ENCODE peak calls at places on chromosome 16, in four cellular contexts. K is lower lobe of right lung, J is GM06990, G is IMR-90. U is an unnamed sample.

GRCh38 chr16:67951485-67951884 is 7.6 kb upstream of the LCAT start:
- DNase-seq in G (no peak), K (no peak), J (no peak), U (no peak)

GRCh38 chr16:57042157-57043111 is 49.9 kb upstream of the CPNE2 start:
- DNase-seq in K (no peak), J (peak), G (peak), U (peak)

GRCh38 chr16:56013962-56014552 is 138.9 kb upstream of the CES5A start:
- DNase-seq in K (peak), G (peak), J (no peak), U (no peak)

GRCh38 chr16:83271123-83271522 is 536.7 kb upstream of the HSBP1 start:
- DNase-seq in G (peak), J (no peak), K (no peak), U (no peak)

GRCh38 chr16:48971571-48972071 is 310.0 kb downstream of the CBLN1 start:
- DNase-seq in J (no peak), K (no peak), G (no peak), U (no peak)

GRCh38 chr16:278863-279366 is 1.5 kb upstream of the ARHGDIG start:
- DNase-seq in G (peak), K (no peak), J (no peak), U (no peak)

GRCh38 chr16:67528870-67529638 is 425 bp downstream of the RIPOR1 start:
- DNase-seq in J (no peak), K (peak), G (peak), U (peak)

GRCh38 chr16:31404353-31405064 is 11.4 kb downstream of the ITGAD start:
- DNase-seq in G (no peak), K (no peak), J (no peak), U (no peak)

GRCh38 chr16:6689643-6690042 is 643.0 kb upstream of the RBFOX1 start:
- DNase-seq in G (no peak), J (no peak), K (no peak), U (no peak)

GRCh38 chr16:89924298-89924924 is 1.3 kb downstream of the TUBB3 start:
- DNase-seq in K (no peak), J (no peak), G (peak), U (peak)

GRCh38 chr16:5077304-5077703 is 5.7 kb downstream of the ALG1 start:
- DNase-seq in K (no peak), J (no peak), G (no peak), U (no peak)

GRCh38 chr16:12406840-12407690 is 396.6 kb downstream of the CPPED1 start:
- DNase-seq in J (peak), G (peak), K (no peak), U (no peak)

GRCh38 chr16:3787924-3788661 is 70.8 kb upstream of the TRAP1 start:
- DNase-seq in K (no peak), G (no peak), J (peak), U (peak)

GRCh38 chr16:27355610-27356009 is 41.8 kb downstream of the IL4R start:
- DNase-seq in G (peak), J (no peak), K (peak), U (no peak)

GRCh38 chr16:79372504-79373184 is 227.9 kb downstream of the MAF start:
- DNase-seq in G (no peak), J (no peak), K (no peak), U (no peak)

GRCh38 chr16:87854907-87855683 is 14.2 kb downstream of the SLC7A5 start:
- DNase-seq in J (no peak), G (no peak), K (no peak), U (no peak)

GRCh38 chr16:49280022-49280741 is 1.5 kb downstream of the CBLN1 start:
- DNase-seq in K (no peak), G (no peak), J (no peak), U (no peak)

GRCh38 chr16:56311208-56312027 is 113.9 kb downstream of the AMFR start:
- DNase-seq in K (no peak), J (no peak), G (no peak), U (no peak)

GRCh38 chr16:59566446-59566845 is 832.3 kb upstream of the GOT2 start:
- DNase-seq in K (no peak), G (peak), J (no peak), U (no peak)

GRCh38 chr16:276360-277077 is 775 bp upstream of the RGS11 start:
- DNase-seq in J (no peak), K (no peak), G (no peak), U (no peak)

GRCh38 chr16:4505356-4506153 is 29.4 kb downstream of the HMOX2 start:
- DNase-seq in J (peak), G (no peak), K (peak), U (peak)

GRCh38 chr16:47493358-47494337 is 32.5 kb downstream of the PHKB start:
- DNase-seq in J (peak), K (no peak), G (no peak), U (peak)

GRCh38 chr16:2329532-2329931 is 11.0 kb downstream of the ABCA3 start:
- DNase-seq in K (peak), J (no peak), G (no peak), U (no peak)

GRCh38 chr16:6828690-6829089 is 504.0 kb upstream of the RBFOX1 start:
- DNase-seq in J (no peak), K (no peak), G (no peak), U (no peak)

GRCh38 chr16:17460890-17461289 is 9.9 kb downstream of the XYLT1 start:
- DNase-seq in G (no peak), K (no peak), J (no peak), U (no peak)

GRCh38 chr16:17459903-17460521 is 10.7 kb downstream of the XYLT1 start:
- DNase-seq in K (no peak), J (peak), G (no peak), U (peak)

GRCh38 chr16:17463335-17463734 is 7.4 kb downstream of the XYLT1 start:
- DNase-seq in G (no peak), J (no peak), K (no peak), U (no peak)

GRCh38 chr16:17465460-17465859 is 5.3 kb downstream of the XYLT1 start:
- DNase-seq in J (no peak), G (no peak), K (no peak), U (no peak)

DNA sequence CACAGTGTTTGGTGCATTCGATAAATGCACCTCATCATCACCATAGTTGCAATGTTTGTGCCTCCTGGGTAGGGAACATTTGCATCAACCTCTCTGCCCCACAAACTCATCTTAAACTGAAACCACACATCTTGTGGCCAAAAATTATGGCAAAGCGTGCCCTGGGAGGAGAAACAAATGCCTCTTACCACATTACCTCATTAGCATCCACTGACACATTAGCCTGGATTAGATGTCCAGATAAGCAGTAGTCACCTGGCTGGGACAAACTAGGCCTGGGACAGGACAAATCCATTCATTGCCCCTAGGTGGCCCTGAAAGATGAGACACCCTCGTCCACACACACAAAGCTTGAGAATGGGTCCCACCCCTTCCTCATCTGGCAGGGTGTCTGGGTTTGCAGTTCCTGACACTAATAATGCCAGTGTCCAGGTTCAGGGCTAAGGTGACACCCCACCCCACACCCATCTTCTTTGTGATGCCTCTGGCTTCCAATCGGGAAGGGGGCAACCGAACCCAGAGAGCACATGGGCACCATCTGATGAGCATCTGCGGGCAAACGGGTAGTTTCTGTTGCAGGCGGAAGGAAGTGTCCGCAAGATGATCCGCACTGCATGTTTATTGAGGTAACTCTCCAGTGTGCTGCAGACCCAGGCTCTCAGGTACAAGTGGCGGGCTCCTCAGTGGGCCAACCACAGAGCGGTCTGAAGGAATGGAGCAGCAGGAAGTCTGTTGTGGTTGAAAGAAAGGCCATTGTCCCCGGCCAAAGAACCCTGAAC is 8.6 kb downstream of the XYLT1 start:
- DNase-seq in J (peak), G (no peak), K (no peak), U (no peak)
- TF ChIP-seq CTCF in J (no peak), G (no peak), K (no peak), U (no peak)

GRCh38 chr16:66489818-66490217 is 60.1 kb downstream of the TK2 start:
- DNase-seq in K (no peak), G (no peak), J (no peak), U (no peak)

GRCh38 chr16:66491716-66492064 is 58.2 kb downstream of the TK2 start:
- DNase-seq in J (no peak), K (no peak), G (no peak), U (no peak)

GRCh38 chr16:66493490-66494401 is 56.2 kb downstream of the TK2 start:
- DNase-seq in J (no peak), K (no peak), G (no peak), U (no peak)

GRCh38 chr16:66489385-66489784 is 60.5 kb downstream of the TK2 start:
- DNase-seq in K (no peak), J (no peak), G (no peak), U (no peak)

DNA sequence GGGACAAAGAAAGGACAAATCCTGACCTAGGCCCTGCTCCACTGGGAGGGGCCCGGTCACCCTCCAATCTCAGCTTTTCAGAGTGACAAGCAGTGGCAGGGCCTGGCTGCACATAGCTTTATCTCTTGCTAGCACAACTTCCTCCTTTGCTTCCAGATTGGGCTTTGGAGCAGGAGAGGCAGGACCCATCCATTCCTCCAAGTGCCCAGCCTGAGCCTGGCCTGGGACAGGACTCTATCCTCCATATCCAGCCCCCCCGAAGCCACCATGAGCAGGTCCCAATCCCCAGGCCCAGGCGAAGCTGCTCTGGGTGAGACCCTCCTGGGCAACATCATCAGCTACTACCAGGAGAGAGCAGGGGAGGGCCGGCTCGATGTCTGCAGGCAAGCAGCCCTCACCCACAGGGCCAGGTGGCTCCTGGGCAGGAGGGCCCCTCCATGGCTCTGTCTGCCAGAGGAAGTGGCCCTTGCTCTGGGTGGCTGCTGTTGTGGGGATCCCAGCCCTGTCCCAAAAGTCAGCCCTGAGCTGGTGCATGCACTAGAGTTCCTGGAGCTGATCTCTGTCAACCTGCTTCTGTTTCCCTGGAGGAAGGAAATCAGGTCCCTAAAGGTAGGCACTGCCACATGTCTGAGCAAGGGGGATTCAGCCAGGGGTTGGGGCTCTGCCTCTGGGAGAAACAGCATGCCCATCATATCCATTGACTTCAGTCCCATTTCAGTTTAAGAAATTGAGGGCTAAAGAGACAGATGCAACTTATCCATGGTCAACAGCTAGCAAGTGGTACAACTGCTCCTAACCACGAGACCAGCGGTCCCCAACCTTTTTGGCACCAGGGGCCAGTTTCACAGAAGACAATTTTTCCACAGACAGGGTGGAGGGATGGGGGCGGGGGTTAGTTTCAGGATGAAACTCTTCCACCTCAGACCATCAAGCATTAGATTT is 58.9 kb downstream of the TK2 start:
- DNase-seq in K (no peak), G (no peak), J (no peak), U (no peak)
- TF ChIP-seq CTCF in K (no peak), G (no peak), J (no peak), U (no peak)

DNA sequence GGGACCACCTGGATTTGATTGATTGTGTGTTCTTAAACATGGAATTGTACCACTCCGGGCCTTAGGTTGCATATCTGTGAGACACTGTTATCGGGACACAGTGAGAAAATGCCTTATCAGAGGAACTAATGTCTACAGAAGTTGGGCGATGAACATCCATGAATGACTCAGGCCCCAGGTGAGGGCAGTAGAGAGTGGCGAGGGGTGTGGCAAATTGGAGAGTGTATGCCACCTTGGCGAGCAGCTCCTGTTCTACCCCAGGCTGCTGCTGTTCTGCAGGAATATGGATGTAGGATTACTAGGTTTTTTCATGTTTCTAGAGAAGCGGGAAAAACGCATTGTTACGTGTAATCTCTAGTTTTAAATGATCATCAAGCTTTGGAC is 38.8 kb downstream of the CLEC16A start:
- DNase-seq in K (no peak), J (no peak), G (no peak), U (no peak)
- TF ChIP-seq CTCF in K (no peak), J (peak), G (no peak), U (no peak)

GRCh38 chr16:81582655-81583441 is 138.2 kb downstream of the CMIP start:
- DNase-seq in K (no peak), G (no peak), J (no peak), U (no peak)
- TF ChIP-seq CTCF in K (no peak), G (no peak), J (no peak), U (no peak)

GRCh38 chr16:86199871-86200700 is 301.1 kb downstream of the IRF8 start:
- DNase-seq in K (no peak), G (peak), J (no peak), U (no peak)

GRCh38 chr16:86202267-86202666 is 303.3 kb downstream of the IRF8 start:
- DNase-seq in G (no peak), K (no peak), J (no peak), U (no peak)

GRCh38 chr16:86202760-86203426 is 303.9 kb downstream of the IRF8 start:
- DNase-seq in J (no peak), G (no peak), K (no peak), U (no peak)

GRCh38 chr16:86200722-86201121 is 301.8 kb downstream of the IRF8 start:
- DNase-seq in G (peak), J (no peak), K (no peak), U (no peak)

DNA sequence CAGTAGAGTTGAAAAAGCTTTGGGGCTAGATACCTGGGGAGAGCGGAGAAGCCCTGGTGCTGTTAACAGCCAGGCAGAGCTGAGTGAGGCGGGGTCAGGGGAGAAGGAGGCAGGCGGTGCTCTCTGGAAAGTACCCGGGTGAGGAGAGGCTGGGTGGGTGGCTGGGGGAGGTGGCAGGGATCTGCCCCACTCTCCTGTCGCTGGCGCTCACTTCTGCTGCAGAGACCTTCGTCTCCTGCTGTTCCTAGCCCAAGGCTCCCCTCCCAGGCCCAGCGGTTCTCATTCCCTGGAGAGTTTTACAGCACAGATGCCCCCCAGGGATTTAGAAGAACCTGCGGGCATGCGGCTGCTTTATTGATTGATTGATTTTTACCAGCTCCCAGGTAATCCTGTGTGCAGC is 302.8 kb downstream of the IRF8 start:
- DNase-seq in J (no peak), K (no peak), G (no peak), U (no peak)
- TF ChIP-seq CTCF in J (no peak), K (no peak), G (no peak), U (no peak)

GRCh38 chr16:65704866-65705265 is 583.0 kb upstream of the CDH11 start:
- DNase-seq in K (no peak), G (no peak), J (no peak), U (no peak)
- TF ChIP-seq CTCF in K (no peak), G (no peak), J (no peak), U (no peak)